ENCODE peak calls at places on chromosomes 16 and 17, in ten cellular contexts. G is GM13976; Q is CD8-positive, alpha-beta T cell; U is testis; M is A549; Z is astrocyte of the spinal cord; F is activated CD8-positive, alpha-beta T cell treated with anti-CD3 and anti-CD28 coated beads for 36 hours; W is neural progenitor cell; R is AG04449; D is cardiac muscle cell. P is an unnamed sample.

GRCh38 chr17:67974598-67975066 is 21.6 kb downstream of the C17orf58 start:
- DNase-seq in G (no peak), Q (no peak), U (no peak), M (no peak), Z (no peak), F (no peak), W (peak), R (no peak), D (no peak), P (no peak)

GRCh38 chr16:66923866-66924265 is 1.5 kb downstream of the RRAD start:
- DNase-seq in G (no peak), Q (no peak), U (no peak), M (no peak), Z (no peak), F (no peak), W (no peak), R (no peak), D (no peak), P (no peak)

GRCh38 chr16:85778873-85779272 is 20.5 kb downstream of the EMC8 start:
- DNase-seq in G (no peak), Q (no peak), U (no peak), M (no peak), Z (no peak), F (peak), W (no peak), R (no peak), D (no peak), P (no peak)

GRCh38 chr17:49931416-49931815 is 37.6 kb upstream of the DLX4 start:
- DNase-seq in G (no peak), Q (no peak), U (no peak), M (no peak), Z (no peak), F (no peak), W (no peak), R (no peak), D (no peak), P (no peak)

GRCh38 chr17:81566461-81567126 is 14.4 kb upstream of the FAAP100 start:
- DNase-seq in G (no peak), Q (no peak), U (peak), M (peak), Z (peak), F (no peak), W (no peak), R (peak), D (no peak), P (no peak)

GRCh38 chr17:9948967-9949366 is 43.9 kb upstream of the RCVRN start:
- DNase-seq in G (no peak), Q (no peak), U (no peak), M (no peak), Z (no peak), F (no peak), W (peak), R (no peak), D (no peak), P (no peak)

GRCh38 chr17:2736956-2737355 is 12.5 kb downstream of the CCDC92B start:
- DNase-seq in G (no peak), Q (no peak), U (no peak), M (no peak), Z (no peak), F (no peak), W (no peak), R (no peak), D (no peak), P (no peak)

GRCh38 chr17:68812876-68813584 is 142.2 kb downstream of the ABCA8 start:
- DNase-seq in G (no peak), Q (no peak), U (no peak), M (no peak), Z (peak), F (no peak), W (no peak), R (no peak), D (no peak), P (no peak)

GRCh38 chr17:47720754-47721533 is 12.1 kb upstream of the TBX21 start:
- DNase-seq in G (peak), Q (peak), U (no peak), M (no peak), Z (no peak), F (peak), W (peak), R (no peak), D (no peak), P (no peak)

GRCh38 chr17:17048106-17048505 is 5.8 kb downstream of the MPRIP start:
- DNase-seq in G (no peak), Q (no peak), U (no peak), M (no peak), Z (no peak), F (no peak), W (no peak), R (no peak), D (no peak), P (no peak)

GRCh38 chr16:57534881-57535658 is 1.3 kb downstream of the CCDC102A start:
- DNase-seq in G (peak), Q (no peak), U (peak), M (no peak), Z (no peak), F (no peak), W (no peak), R (no peak), D (no peak), P (no peak)

GRCh38 chr17:47064684-47065083 is 85.6 kb upstream of the RPRML start:
- DNase-seq in G (no peak), Q (no peak), U (no peak), M (no peak), Z (no peak), F (no peak), W (no peak), R (no peak), D (no peak), P (no peak)

GRCh38 chr17:27442702-27443101 is 13.5 kb upstream of the KSR1 start:
- DNase-seq in G (no peak), Q (no peak), U (no peak), M (no peak), Z (no peak), F (no peak), W (no peak), R (no peak), D (no peak), P (no peak)

GRCh38 chr16:64543401-64543800 is 578.5 kb downstream of the CDH11 start:
- DNase-seq in G (no peak), Q (no peak), U (no peak), M (no peak), Z (no peak), F (no peak), W (no peak), R (no peak), D (no peak), P (no peak)

GRCh38 chr16:64540449-64540848 is 581.4 kb downstream of the CDH11 start:
- DNase-seq in G (no peak), Q (no peak), U (no peak), M (no peak), Z (no peak), F (no peak), W (no peak), R (no peak), D (no peak), P (no peak)

GRCh38 chr16:64544859-64545258 is 577.0 kb downstream of the CDH11 start:
- DNase-seq in G (no peak), Q (no peak), U (no peak), M (no peak), Z (no peak), F (no peak), W (peak), R (no peak), D (no peak), P (no peak)

GRCh38 chr16:64539811-64540210 is 582.1 kb downstream of the CDH11 start:
- DNase-seq in G (no peak), Q (no peak), U (no peak), M (no peak), Z (no peak), F (no peak), W (no peak), R (no peak), D (no peak), P (no peak)

GRCh38 chr16:64542152-64542551 is 579.7 kb downstream of the CDH11 start:
- DNase-seq in G (no peak), Q (no peak), U (no peak), M (no peak), Z (no peak), F (no peak), W (no peak), R (no peak), D (no peak), P (no peak)
- TF ChIP-seq CTCF in G (no peak), Q (no peak), U (no peak), M (no peak), Z (no peak), F (no peak), W (no peak), R (no peak), D (no peak), P (no peak)

GRCh38 chr16:28524544-28525179 is 14.1 kb downstream of the NUPR1 start:
- DNase-seq in G (no peak), Q (no peak), U (no peak), M (no peak), Z (no peak), F (peak), W (no peak), R (no peak), D (no peak), P (no peak)
- TF ChIP-seq CTCF in G (no peak), Q (no peak), U (no peak), M (no peak), Z (no peak), F (no peak), W (no peak), R (no peak), D (no peak), P (no peak)

DNA sequence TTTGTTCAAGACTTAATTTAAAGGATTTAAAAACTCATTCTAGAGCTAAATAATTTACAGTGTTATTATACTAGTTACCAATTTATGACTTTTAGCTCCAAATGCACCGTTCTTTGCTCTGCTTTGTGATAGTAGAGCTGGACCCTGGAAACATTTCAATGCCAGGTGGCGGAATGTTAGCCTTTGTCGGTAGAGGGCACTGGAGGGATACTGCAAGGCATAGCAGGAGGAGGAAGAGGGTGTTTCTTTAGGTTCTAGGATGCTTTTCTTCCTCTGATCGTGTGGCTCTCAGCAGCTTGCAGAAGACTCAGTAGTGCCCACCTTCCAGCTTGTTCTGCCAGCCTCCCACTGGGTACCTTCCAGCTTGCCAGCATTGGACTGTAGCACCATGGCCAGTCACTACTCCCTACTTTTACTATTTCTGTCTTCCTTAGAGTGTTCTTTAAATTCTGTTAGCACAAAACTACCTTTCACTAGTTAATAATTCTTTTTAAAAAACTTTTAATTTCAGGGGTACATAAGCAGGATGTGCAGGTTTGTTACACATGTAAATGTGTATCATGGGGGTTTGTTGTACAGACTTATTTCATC is 325.3 kb downstream of the UTP18 start:
- DNase-seq in G (peak), Q (no peak), U (peak), M (peak), Z (no peak), F (peak), W (peak), R (no peak), D (peak), P (no peak)
- TF ChIP-seq CTCF in G (no peak), Q (no peak), U (no peak), M (peak), Z (no peak), F (no peak), W (peak), R (no peak), D (no peak), P (no peak)

GRCh38 chr17:42159796-42160551 is 5.2 kb upstream of the RAB5C start:
- DNase-seq in G (no peak), Q (no peak), U (no peak), M (no peak), Z (no peak), F (no peak), W (no peak), R (no peak), D (no peak), P (no peak)

GRCh38 chr17:42163696-42164407 is 9.1 kb upstream of the RAB5C start:
- DNase-seq in G (no peak), Q (no peak), U (no peak), M (no peak), Z (no peak), F (no peak), W (no peak), R (no peak), D (no peak), P (no peak)

GRCh38 chr17:42165751-42166150 is 11.0 kb upstream of the RAB5C start:
- DNase-seq in G (no peak), Q (no peak), U (no peak), M (no peak), Z (no peak), F (no peak), W (no peak), R (no peak), D (no peak), P (no peak)

GRCh38 chr17:42166196-42166763 is 11.5 kb upstream of the RAB5C start:
- DNase-seq in G (no peak), Q (no peak), U (no peak), M (no peak), Z (no peak), F (no peak), W (no peak), R (no peak), D (no peak), P (no peak)

GRCh38 chr17:42163113-42163512 is 8.3 kb upstream of the RAB5C start:
- DNase-seq in G (peak), Q (peak), U (no peak), M (peak), Z (no peak), F (peak), W (peak), R (no peak), D (no peak), P (no peak)
- TF ChIP-seq CTCF in G (peak), Q (no peak), U (no peak), M (peak), Z (peak), F (peak), W (peak), R (peak), D (peak), P (peak)

GRCh38 chr17:61463068-61463980 is 11.1 kb downstream of the TBX4 start:
- DNase-seq in G (no peak), Q (no peak), U (no peak), M (no peak), Z (no peak), F (no peak), W (no peak), R (no peak), D (no peak), P (no peak)
- TF ChIP-seq CTCF in G (no peak), Q (no peak), U (no peak), M (no peak), Z (no peak), F (no peak), W (peak), R (no peak), D (peak), P (peak)

P was measured in AG09319.